ENCODE peak calls at places on chromosomes 5 and 9, in four cellular contexts. K is PC-3, Q is SK-N-SH, Y is GM23338. S is an unnamed sample.

GRCh38 chr5:157602505-157602904 is 26.9 kb upstream of the ADAM19 start:
- DNase-seq in K (peak; percentile 94), Q (no peak), Y (no peak), S (no peak)

GRCh38 chr9:104322581-104322980 is 181.5 kb upstream of the OR13F1 start:
- DNase-seq in K (no peak), Q (no peak), Y (no peak), S (no peak)

GRCh38 chr9:11319477-11320060 is 706.8 kb upstream of the PTPRD start:
- DNase-seq in K (peak; percentile 33), Q (peak; percentile 4), Y (peak; percentile 70), S (peak; percentile 60)

GRCh38 chr5:16902846-16903245 is 33.2 kb downstream of the MYO10 start:
- DNase-seq in K (peak; percentile 27), Q (no peak), Y (no peak), S (no peak)

GRCh38 chr9:69867081-69867814 is 46.6 kb downstream of the CFAP95 start:
- DNase-seq in K (no peak), Q (no peak), Y (no peak), S (no peak)

GRCh38 chr5:151130922-151131891 is 26.4 kb downstream of the ANXA6 start:
- DNase-seq in K (peak; percentile 11), Q (no peak), Y (no peak), S (no peak)

GRCh38 chr9:128372188-128372641 is 1.0 kb downstream of the URM1 start:
- DNase-seq in K (peak; percentile 21), Q (no peak), Y (no peak), S (no peak)

GRCh38 chr5:14775857-14776256 is 95.7 kb downstream of the ANKH start:
- DNase-seq in K (peak; percentile 94), Q (no peak), Y (no peak), S (no peak)

GRCh38 chr5:126438871-126439270 is 15.7 kb downstream of the GRAMD2B start:
- DNase-seq in K (no peak), Q (no peak), Y (no peak), S (no peak)

GRCh38 chr9:29564564-29564963 is 1991.3 kb upstream of the C9orf72 start:
- DNase-seq in K (peak; percentile 45), Q (no peak), Y (no peak), S (no peak)

GRCh38 chr5:170907758-170908157 is 45.9 kb downstream of the RANBP17 start:
- DNase-seq in K (no peak), Q (no peak), Y (no peak), S (no peak)

GRCh38 chr5:180652771-180653170 is 3.4 kb upstream of the FLT4 start:
- DNase-seq in K (no peak), Q (no peak), Y (no peak), S (no peak)

GRCh38 chr9:133943781-133944745 is 48.1 kb downstream of the VAV2 start:
- DNase-seq in K (no peak), Q (peak; percentile 92), Y (no peak), S (peak; percentile 82)

GRCh38 chr9:1490341-1491115 is 440.4 kb downstream of the DMRT2 start:
- DNase-seq in K (peak; percentile 69), Q (no peak), Y (no peak), S (no peak)

GRCh38 chr5:166768536-166768935 is 1522.9 kb upstream of the WWC1 start:
- DNase-seq in K (no peak), Q (no peak), Y (no peak), S (no peak)

GRCh38 chr5:14102666-14103065 is 40.5 kb upstream of the TRIO start:
- DNase-seq in K (no peak), Q (no peak), Y (no peak), S (no peak)

GRCh38 chr5:145968970-145969713 is 32.8 kb downstream of the SH3RF2 start:
- DNase-seq in K (no peak), Q (no peak), Y (no peak), S (no peak)
- TF ChIP-seq EZH2phosphoT487 in K (no peak), Q (no peak), Y (no peak), S (no peak)

DNA sequence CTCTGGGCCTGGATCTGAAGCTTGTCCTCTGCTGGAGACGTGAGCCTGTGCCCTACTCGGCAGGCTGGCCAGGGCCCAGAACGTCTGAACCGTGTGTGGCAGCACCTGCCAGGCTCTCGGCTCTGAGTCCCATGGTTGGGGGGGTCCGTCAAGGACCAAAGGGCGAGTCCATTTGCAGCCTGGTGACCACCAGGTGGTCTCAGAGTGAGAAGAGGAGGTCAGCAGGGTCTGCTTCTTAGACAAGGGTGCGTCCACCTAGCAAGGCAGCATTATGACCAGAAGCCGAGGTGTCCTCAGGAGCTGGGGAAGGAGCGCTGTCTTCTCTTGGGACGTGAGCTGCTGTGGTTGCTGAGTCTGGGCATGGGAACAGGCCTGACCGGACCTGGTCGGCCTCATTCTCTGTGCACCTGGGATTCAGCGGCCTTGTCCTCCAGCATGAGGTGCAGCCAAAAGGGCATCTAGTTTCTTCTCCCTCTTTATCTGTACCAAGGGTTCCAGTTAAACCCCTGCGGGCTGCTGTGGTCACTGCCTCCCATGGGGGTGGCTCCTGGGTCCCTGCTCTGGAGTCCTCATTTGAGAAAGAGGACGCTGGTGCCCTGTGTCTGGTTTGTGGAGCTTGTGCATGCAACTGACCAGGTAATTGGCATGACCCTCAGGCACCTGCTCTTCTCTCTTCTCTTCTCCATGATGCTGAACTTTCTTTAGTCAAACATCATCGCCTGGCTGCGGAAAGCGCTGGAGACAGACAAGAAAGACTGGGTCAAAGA is 14.4 kb downstream of the EXOC3 start:
- DNase-seq in K (no peak), Q (no peak), Y (no peak), S (no peak)
- H3K79me2 ChIP-seq in K (peaks cover 71% of the 10 kb centered on the region), Q (peaks cover 31% of the 10 kb centered on the region), Y (peaks cover 17% of the 10 kb centered on the region), S (no peaks in the 10 kb centered on the region)

DNA sequence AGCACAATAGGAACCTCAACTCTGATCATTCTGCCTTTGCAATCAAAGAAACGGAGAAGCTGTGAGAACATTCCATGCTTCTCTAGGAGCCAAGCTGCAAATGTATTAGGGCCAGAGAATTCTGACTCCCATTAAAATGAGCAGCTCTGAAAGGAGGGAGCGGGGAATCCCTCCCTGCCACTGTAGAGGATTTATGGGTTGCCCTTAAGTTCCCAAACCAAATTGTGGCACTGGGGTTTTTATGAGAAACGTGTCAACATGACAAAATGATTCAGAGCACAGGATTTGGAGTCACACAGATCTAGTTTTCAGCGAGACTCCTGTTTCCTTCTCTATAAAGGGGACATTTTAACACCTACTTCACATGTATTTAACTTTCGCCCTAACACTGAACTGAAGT is 1.8 kb downstream of the IL6ST start:
- DNase-seq in K (peak; percentile 46), Q (no peak), Y (peak; percentile 40), S (peak; percentile 11)
- H3F3A ChIP-seq in K (no peaks in the 10 kb centered on the region), Q (peaks cover 20% of the 10 kb centered on the region), Y (no peaks in the 10 kb centered on the region), S (peaks cover 11% of the 10 kb centered on the region)

DNA sequence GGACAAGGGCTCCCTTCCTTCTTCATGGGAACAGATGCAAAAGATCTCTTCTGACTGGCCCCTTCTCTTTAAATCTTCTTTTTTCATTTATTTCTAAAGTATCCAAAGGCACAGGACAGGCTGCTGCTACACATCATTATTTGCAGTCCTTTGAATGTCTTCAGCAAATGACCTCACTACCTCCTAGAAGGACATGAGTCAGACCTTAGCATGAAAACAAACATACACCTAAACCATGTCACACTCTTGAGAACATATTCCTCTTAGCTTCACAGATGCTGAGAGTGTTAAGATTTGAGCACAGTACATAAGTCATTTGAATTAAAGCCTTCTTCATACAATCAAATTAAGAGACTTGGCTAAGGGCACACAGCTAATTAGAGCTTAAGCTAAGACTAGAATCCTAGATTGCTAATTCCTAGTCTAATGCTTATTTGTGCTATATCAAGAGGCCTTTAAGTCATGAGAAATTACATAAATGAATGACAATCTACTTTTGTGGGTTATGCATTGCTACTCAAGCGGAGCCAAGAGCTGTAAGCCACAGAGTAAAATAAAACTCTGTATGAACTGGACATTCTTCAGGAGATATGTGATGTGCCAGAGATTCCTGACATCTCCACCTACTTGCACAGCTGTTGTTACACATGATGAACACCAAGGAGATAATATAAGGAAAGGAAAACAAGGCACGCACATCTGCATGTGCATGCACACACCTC is 109.1 kb upstream of the PTGER4 start:
- DNase-seq in K (peak; percentile 82), Q (no peak), Y (no peak), S (no peak)
- TF ChIP-seq EZH2phosphoT487 in K (no peak), Q (no peak), Y (no peak), S (no peak)

S was measured in neural progenitor cell.